ENCODE peak calls at places on chromosomes 13 and 19, in ten cellular contexts. X is type B pancreatic cell, B is A549, R is foreskin fibroblast, S is AG04450, L is chondrocyte, Z is fibroblast of mammary gland, G is spleen, Y is coronary artery, V is cardiac fibroblast. M is an unnamed sample.

GRCh38 chr19:48250290-48251025 is 5.3 kb downstream of the CARD8 start:
- DNase-seq in X (no peak), B (no peak), R (no peak), S (no peak), L (no peak), Z (no peak), G (no peak), Y (no peak), V (no peak), M (no peak)

GRCh38 chr19:50983625-50984292 is at the start of gene KLK7:
- DNase-seq in X (no peak), B (no peak), R (no peak), S (no peak), L (no peak), Z (no peak), G (no peak), Y (no peak), V (no peak), M (no peak)

GRCh38 chr13:109577191-109577700 is 209.1 kb downstream of the IRS2 start:
- DNase-seq in X (no peak), B (no peak), R (no peak), S (no peak), L (no peak), Z (no peak), G (no peak), Y (no peak), V (no peak), M (no peak)

GRCh38 chr13:44591316-44591715 is 15.2 kb upstream of the TSC22D1 start:
- DNase-seq in X (no peak), B (no peak), R (no peak), S (no peak), L (no peak), Z (no peak), G (no peak), Y (no peak), V (no peak), M (no peak)

GRCh38 chr13:25186187-25186586 is 14.1 kb upstream of the AMER2 start:
- DNase-seq in X (no peak), B (no peak), R (no peak), S (no peak), L (no peak), Z (no peak), G (no peak), Y (no peak), V (no peak), M (no peak)

GRCh38 chr19:30222993-30223865 is 149.0 kb upstream of the ZNF536 start:
- DNase-seq in X (no peak), B (no peak), R (no peak), S (no peak), L (no peak), Z (no peak), G (no peak), Y (no peak), V (no peak), M (no peak)

GRCh38 chr13:90238433-90238832 is 1109.1 kb upstream of the MIR17HG start:
- DNase-seq in X (no peak), B (no peak), R (no peak), S (no peak), L (no peak), Z (no peak), G (no peak), Y (no peak), V (peak), M (no peak)

GRCh38 chr13:46858163-46858562 is 38.7 kb downstream of the HTR2A start:
- DNase-seq in X (no peak), B (no peak), R (no peak), S (no peak), L (no peak), Z (no peak), G (no peak), Y (no peak), V (no peak), M (no peak)

GRCh38 chr19:10620786-10621185 is 4.6 kb upstream of the SLC44A2 start:
- DNase-seq in X (no peak), B (no peak), R (peak), S (no peak), L (no peak), Z (no peak), G (no peak), Y (no peak), V (no peak), M (no peak)

GRCh38 chr19:32830231-32831014 is 39.1 kb downstream of the SLC7A9 start:
- DNase-seq in X (no peak), B (no peak), R (peak), S (peak), L (no peak), Z (peak), G (no peak), Y (no peak), V (peak), M (peak)

GRCh38 chr13:26052136-26052736 is 420 bp upstream of the SHISA2 start:
- DNase-seq in X (no peak), B (no peak), R (no peak), S (no peak), L (no peak), Z (no peak), G (no peak), Y (no peak), V (no peak), M (no peak)

GRCh38 chr13:111187879-111188643 is 73.0 kb downstream of the ARHGEF7 start:
- DNase-seq in X (no peak), B (no peak), R (peak), S (peak), L (no peak), Z (peak), G (no peak), Y (no peak), V (peak), M (no peak)

GRCh38 chr19:18063463-18063862 is 23.3 kb downstream of the IL12RB1 start:
- DNase-seq in X (no peak), B (peak), R (no peak), S (no peak), L (no peak), Z (no peak), G (no peak), Y (no peak), V (peak), M (no peak)

GRCh38 chr13:109093988-109094387 is 464.6 kb downstream of the MYO16 start:
- DNase-seq in X (no peak), B (no peak), R (no peak), S (no peak), L (no peak), Z (no peak), G (no peak), Y (no peak), V (no peak), M (no peak)

GRCh38 chr13:112887151-112887550 is 81.9 kb upstream of the MCF2L start:
- DNase-seq in X (no peak), B (no peak), R (no peak), S (no peak), L (no peak), Z (no peak), G (peak), Y (no peak), V (no peak), M (no peak)

GRCh38 chr13:113654591-113655357 is 3.2 kb downstream of the ATP4B start:
- DNase-seq in X (peak), B (no peak), R (no peak), S (no peak), L (peak), Z (no peak), G (peak), Y (peak), V (no peak), M (no peak)

GRCh38 chr19:610801-611505 is 21.3 kb downstream of the HCN2 start:
- DNase-seq in X (no peak), B (peak), R (peak), S (peak), L (no peak), Z (peak), G (peak), Y (no peak), V (peak), M (peak)

GRCh38 chr19:19865750-19866598 is at the start of gene ZNF253:
- DNase-seq in X (peak), B (peak), R (peak), S (peak), L (peak), Z (peak), G (peak), Y (peak), V (peak), M (peak)

GRCh38 chr19:19115954-19116353 is 22.3 kb downstream of the TMEM161A start:
- DNase-seq in X (no peak), B (peak), R (peak), S (no peak), L (no peak), Z (peak), G (no peak), Y (no peak), V (peak), M (no peak)

GRCh38 chr13:109697936-109698335 is 88.4 kb downstream of the IRS2 start:
- DNase-seq in X (no peak), B (no peak), R (no peak), S (no peak), L (no peak), Z (no peak), G (no peak), Y (no peak), V (no peak), M (no peak)

GRCh38 chr19:53958168-53958571 is 4.6 kb upstream of the CACNG8 start:
- DNase-seq in X (no peak), B (no peak), R (no peak), S (no peak), L (no peak), Z (no peak), G (no peak), Y (no peak), V (no peak), M (no peak)

GRCh38 chr19:3253270-3253669 is 28.8 kb downstream of the CELF5 start:
- DNase-seq in X (no peak), B (peak), R (no peak), S (no peak), L (no peak), Z (peak), G (no peak), Y (no peak), V (peak), M (no peak)

DNA sequence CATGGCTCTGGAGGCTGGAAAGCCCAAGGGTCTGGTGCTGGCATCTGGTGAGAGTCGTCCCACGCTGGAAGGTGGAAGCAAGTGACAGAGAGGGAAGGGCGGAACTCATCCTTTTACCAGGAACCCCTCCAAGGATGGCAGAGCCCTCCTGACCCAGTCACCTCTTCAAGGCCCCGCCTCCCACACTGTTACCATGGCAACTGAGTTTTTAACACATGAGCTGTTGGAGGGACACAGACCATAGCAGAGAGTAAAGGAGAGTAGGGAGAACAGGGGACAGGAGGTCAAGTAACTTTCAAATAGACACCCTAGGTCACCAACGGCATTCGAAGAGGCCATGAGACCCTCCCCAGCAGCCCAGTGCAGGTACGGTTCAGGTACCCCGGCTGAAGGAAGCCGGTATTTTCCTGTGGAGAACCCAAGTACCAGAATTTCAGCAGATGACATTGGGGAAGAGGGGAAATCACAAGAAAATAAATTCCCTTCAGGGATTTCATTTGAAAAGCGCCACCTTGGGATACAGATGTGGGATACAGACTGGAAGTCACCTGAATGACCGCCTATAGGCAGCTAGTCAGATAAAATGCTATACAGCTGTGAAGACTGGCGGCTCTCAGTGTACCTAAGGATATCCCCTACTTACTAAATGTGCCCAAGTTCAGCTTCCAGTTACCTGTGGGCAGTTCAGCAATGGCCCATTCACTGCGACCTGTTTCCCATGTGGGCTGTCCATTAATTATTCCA is 8.0 kb downstream of the IL17D start:
- DNase-seq in X (no peak), B (peak), R (peak), S (no peak), L (no peak), Z (no peak), G (no peak), Y (no peak), V (peak), M (no peak)
- TF ChIP-seq CTCF in X (no peak), B (peak), R (no peak), S (no peak), L (peak), Z (no peak), G (no peak), Y (no peak), V (no peak), M (peak)

GRCh38 chr13:104773775-104774174 is 1707.6 kb upstream of the SLC10A2 start:
- DNase-seq in X (no peak), B (peak), R (peak), S (peak), L (no peak), Z (peak), G (no peak), Y (no peak), V (peak), M (peak)
- TF ChIP-seq CTCF in X (peak), B (peak), R (peak), S (peak), L (peak), Z (peak), G (no peak), Y (no peak), V (peak), M (peak)

DNA sequence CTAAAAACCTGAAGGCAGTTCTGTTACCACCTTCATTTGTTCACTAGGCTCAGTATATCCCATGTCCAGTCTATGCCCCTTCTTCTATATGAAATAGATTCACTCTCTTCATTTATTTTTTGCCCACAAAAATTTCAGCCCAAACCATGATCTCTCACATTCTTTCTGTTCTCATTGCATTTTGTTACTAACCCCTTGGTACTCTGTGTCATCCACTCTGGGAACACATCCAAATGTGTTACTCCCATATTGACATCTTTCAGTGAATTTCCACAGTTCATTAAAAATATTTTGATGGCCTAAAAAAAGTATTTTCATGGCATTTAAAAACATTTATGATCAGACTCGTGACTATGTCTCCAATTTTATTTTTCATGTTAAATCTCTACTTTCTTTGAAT is 378.9 kb downstream of the SLITRK1 start:
- DNase-seq in X (no peak), B (no peak), R (peak), S (no peak), L (no peak), Z (peak), G (no peak), Y (no peak), V (peak), M (peak)
- TF ChIP-seq CTCF in X (no peak), B (no peak), R (no peak), S (no peak), L (no peak), Z (no peak), G (no peak), Y (no peak), V (no peak), M (no peak)

GRCh38 chr13:66926851-66927524 is 303.1 kb downstream of the PCDH9 start:
- DNase-seq in X (no peak), B (peak), R (peak), S (no peak), L (no peak), Z (no peak), G (no peak), Y (no peak), V (peak), M (peak)
- TF ChIP-seq CTCF in X (no peak), B (no peak), R (no peak), S (no peak), L (peak), Z (no peak), G (no peak), Y (no peak), V (no peak), M (no peak)

DNA sequence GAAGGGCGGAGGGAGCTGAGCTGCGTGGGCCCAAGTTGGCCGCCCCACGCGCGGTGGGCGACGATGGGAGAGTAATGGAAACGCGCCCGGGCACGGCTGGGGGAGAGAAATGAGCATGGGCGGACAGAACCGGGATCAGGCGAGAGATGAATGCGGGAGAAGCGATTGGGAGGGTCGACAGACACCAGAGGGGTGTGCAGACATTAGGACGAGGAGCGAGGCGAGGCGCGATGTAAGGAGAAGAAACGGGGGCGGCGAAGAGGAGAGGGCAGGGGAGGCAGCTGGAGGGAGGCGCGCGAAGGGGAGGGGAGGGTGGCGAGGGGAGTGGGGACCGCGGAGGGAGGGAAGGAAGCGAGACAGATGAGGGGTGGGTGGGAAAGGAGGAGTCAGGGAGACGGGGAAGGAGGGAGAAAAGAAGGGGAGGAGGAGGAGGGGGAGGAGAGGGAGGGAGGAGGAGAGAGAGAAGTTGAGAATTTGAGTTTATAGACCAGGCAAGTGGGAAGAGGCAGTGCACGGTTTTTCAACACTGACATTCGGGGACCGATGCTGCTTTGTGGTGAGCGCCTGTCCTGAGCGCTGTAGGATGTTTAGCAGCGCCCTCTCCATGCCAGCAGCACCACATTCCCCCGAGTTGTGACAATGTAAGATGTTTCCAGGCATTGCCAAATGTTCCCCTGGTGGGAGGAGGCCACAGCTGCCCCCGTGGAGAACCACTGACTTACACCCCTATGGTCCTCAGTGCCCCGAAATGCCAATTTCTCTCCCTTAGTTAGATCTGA is at the start of gene SHISA7:
- DNase-seq in X (no peak), B (peak), R (peak), S (no peak), L (no peak), Z (no peak), G (no peak), Y (no peak), V (no peak), M (no peak)
- TF ChIP-seq CTCF in X (no peak), B (no peak), R (no peak), S (no peak), L (no peak), Z (no peak), G (no peak), Y (no peak), V (no peak), M (no peak)

DNA sequence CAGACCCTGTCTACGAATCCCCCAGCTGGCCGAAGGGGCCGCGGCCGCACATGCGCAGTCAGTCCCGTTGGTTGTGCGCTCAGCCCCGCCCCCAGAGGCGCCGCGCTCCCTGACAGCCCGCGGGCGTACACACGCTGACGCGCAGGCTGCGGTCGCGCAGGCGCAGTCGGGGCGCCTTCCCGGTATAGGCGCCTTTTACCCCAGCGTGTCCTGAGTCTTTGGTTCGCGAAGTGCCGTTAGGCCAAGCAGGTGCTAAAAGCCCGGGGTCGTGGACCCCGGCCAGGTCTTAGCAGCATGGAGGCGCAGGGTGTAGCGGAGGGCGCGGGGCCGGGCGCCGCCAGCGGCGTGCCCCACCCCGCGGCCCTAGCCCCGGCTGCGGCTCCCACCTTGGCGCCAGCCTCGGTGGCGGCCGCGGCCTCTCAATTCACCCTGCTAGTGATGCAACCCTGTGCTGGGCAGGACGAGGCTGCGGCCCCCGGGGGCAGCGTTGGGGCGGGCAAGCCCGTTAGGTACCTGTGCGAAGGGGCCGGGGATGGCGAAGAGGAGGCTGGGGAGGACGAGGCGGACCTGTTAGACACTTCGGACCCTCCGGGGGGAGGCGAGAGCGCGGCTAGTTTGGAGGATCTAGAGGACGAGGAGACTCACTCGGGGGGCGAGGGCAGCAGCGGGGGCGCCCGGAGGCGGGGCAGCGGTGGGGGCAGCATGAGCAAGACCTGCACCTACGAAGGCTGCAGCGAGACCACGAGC is at the start of gene RFXAP:
- DNase-seq in X (peak), B (peak), R (peak), S (peak), L (peak), Z (peak), G (peak), Y (peak), V (peak), M (peak)
- TF ChIP-seq CTCF in X (peak), B (no peak), R (no peak), S (no peak), L (peak), Z (no peak), G (peak), Y (no peak), V (no peak), M (no peak)

GRCh38 chr19:15776991-15777787 is 10.3 kb upstream of the OR10H5 start:
- DNase-seq in X (no peak), B (no peak), R (no peak), S (no peak), L (no peak), Z (no peak), G (no peak), Y (no peak), V (no peak), M (no peak)
- TF ChIP-seq CTCF in X (no peak), B (no peak), R (no peak), S (no peak), L (no peak), Z (no peak), G (no peak), Y (no peak), V (no peak), M (no peak)

DNA sequence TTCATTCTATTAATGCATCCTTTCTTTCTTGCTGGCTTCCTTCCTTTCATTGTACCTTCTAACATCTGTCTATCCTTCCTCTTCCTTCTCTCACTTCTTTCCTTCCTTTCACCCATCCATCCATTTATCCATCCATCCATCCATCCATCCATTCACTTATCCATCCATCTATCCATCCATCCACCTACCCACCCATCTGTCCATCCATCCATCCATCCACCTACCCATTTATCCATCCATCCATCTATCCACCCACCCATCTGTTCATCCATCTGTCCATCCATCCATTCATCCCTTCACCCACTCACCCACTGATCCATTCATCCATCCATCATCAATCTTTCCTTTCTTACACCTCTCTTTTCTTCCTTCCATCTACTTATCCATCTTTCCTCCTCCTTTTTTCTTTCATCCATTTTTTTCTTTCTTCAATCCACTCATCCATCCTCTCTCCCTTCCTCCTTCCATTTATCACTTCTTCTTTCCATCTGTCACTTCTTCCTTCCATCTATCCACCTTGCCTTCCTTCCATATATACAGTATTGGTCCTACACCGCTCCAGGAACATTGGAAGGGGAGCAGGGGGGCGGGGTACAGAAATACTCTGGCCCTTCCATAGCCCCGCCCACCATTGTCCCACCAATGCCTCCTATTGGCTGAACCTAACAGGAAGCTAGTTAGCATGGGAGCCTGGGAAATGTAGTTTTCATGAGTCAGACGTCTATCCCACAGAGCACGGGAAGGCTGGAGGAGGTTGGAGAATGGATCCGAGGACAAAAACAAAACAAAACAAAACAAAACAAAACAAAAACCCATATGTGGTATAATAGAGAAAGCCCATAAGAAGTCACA is 45.9 kb downstream of the MBD3L1 start:
- DNase-seq in X (no peak), B (peak), R (no peak), S (no peak), L (no peak), Z (no peak), G (no peak), Y (no peak), V (no peak), M (no peak)
- TF ChIP-seq CTCF in X (no peak), B (no peak), R (no peak), S (no peak), L (no peak), Z (no peak), G (no peak), Y (no peak), V (no peak), M (no peak)

M was measured in brain microvascular endothelial cell.